ENCODE peak calls at places on chromosomes 7 and 10, in six cellular contexts. L is WTC11, Z is C1 segment of cervical spinal cord, A is AG04449, D is skeletal muscle cell, X is NCI-H69. J is an unnamed sample.
A peak's percentile ranks its signal among the peaks of the same experiment; 100 is the strongest.

GRCh38 chr7:134766779-134767566 is 12.5 kb upstream of the CALD1 start:
- DNase-seq in L (no peak), Z (no peak), A (no peak), D (no peak), X (no peak), J (peak; percentile 22)

GRCh38 chr7:159105845-159106614 is 38.6 kb downstream of the VIPR2 start:
- DNase-seq in L (no peak), Z (no peak), A (no peak), D (no peak), X (no peak), J (no peak)

GRCh38 chr7:41955475-41956243 is 252.8 kb upstream of the INHBA start:
- DNase-seq in L (peak; percentile 64), Z (peak; percentile 77), A (peak; percentile 98), D (peak; percentile 99), X (peak; percentile 8), J (peak; percentile 59)

GRCh38 chr7:30921951-30922401 is 10.3 kb downstream of the AQP1 start:
- DNase-seq in L (peak; percentile 4), Z (no peak), A (no peak), D (no peak), X (no peak), J (no peak)

GRCh38 chr10:50396491-50397311 is 145.4 kb upstream of the ASAH2 start:
- DNase-seq in L (no peak), Z (no peak), A (no peak), D (peak; percentile 36), X (no peak), J (no peak)

GRCh38 chr10:93468532-93469213 is 13.5 kb downstream of the MYOF start:
- DNase-seq in L (no peak), Z (no peak), A (peak; percentile 67), D (peak; percentile 80), X (no peak), J (no peak)

GRCh38 chr10:24382045-24382444 is 173.1 kb downstream of the KIAA1217 start:
- DNase-seq in L (no peak), Z (no peak), A (no peak), D (no peak), X (no peak), J (no peak)

GRCh38 chr10:132163278-132163765 is 23.4 kb upstream of the DPYSL4 start:
- DNase-seq in L (peak; percentile 88), Z (no peak), A (no peak), D (no peak), X (peak; percentile 88), J (no peak)

GRCh38 chr10:5603091-5603847 is 63.1 kb downstream of the ASB13 start:
- DNase-seq in L (no peak), Z (no peak), A (no peak), D (no peak), X (no peak), J (no peak)

GRCh38 chr10:30818010-30818660 is 188.6 kb upstream of the LYZL2 start:
- DNase-seq in L (no peak), Z (no peak), A (no peak), D (no peak), X (no peak), J (no peak)

GRCh38 chr10:48447356-48448215 is 141.1 kb downstream of the MAPK8 start:
- DNase-seq in L (no peak), Z (no peak), A (no peak), D (no peak), X (no peak), J (no peak)

GRCh38 chr7:118214051-118214832 is 10.3 kb upstream of the ANKRD7 start:
- DNase-seq in L (peak; percentile 86), Z (peak; percentile 61), A (peak; percentile 2), D (peak; percentile 55), X (peak; percentile 97), J (peak; percentile 92)

GRCh38 chr7:130162196-130162595 is 43.0 kb downstream of the TMEM209 start:
- DNase-seq in L (no peak), Z (no peak), A (no peak), D (no peak), X (no peak), J (no peak)

GRCh38 chr10:3761916-3762708 is 22.9 kb downstream of the KLF6 start:
- DNase-seq in L (peak; percentile 36), Z (no peak), A (no peak), D (no peak), X (no peak), J (no peak)

GRCh38 chr10:132304756-132305509 is 2.8 kb downstream of the STK32C start:
- DNase-seq in L (no peak), Z (no peak), A (no peak), D (no peak), X (no peak), J (no peak)

GRCh38 chr10:75712241-75712880 is 280.9 kb downstream of the LRMDA start:
- DNase-seq in L (no peak), Z (peak; percentile 4), A (no peak), D (no peak), X (peak; percentile 74), J (peak; percentile 58)

GRCh38 chr7:150787321-150788281 is 12.6 kb downstream of the TMEM176B start:
- DNase-seq in L (no peak), Z (no peak), A (no peak), D (no peak), X (peak; percentile 25), J (no peak)

GRCh38 chr10:82358486-82359097 is 483.6 kb downstream of the NRG3 start:
- DNase-seq in L (no peak), Z (no peak), A (no peak), D (peak; percentile 28), X (no peak), J (no peak)

GRCh38 chr7:117008849-117009531 is 55.7 kb downstream of the ST7 start:
- DNase-seq in L (no peak), Z (no peak), A (no peak), D (peak; percentile 49), X (no peak), J (no peak)

GRCh38 chr10:10855178-10855577 is 162.5 kb upstream of the CELF2 start:
- DNase-seq in L (no peak), Z (no peak), A (no peak), D (no peak), X (no peak), J (peak; percentile 42)

GRCh38 chr7:117588352-117588794 is 108.5 kb downstream of the CFTR start:
- DNase-seq in L (no peak), Z (no peak), A (no peak), D (no peak), X (no peak), J (no peak)

GRCh38 chr10:84205049-84205852 is 10.9 kb downstream of the CDHR1 start:
- DNase-seq in L (peak; percentile 82), Z (peak; percentile 15), A (no peak), D (no peak), X (peak; percentile 58), J (peak; percentile 70)

GRCh38 chr10:10235003-10235402 is 782.7 kb upstream of the CELF2 start:
- DNase-seq in L (no peak), Z (no peak), A (no peak), D (no peak), X (no peak), J (no peak)

GRCh38 chr7:29609162-29610030 is 45.8 kb downstream of the PRR15 start:
- DNase-seq in L (peak; percentile 49), Z (no peak), A (no peak), D (no peak), X (peak; percentile 88), J (no peak)

GRCh38 chr7:92589056-92589455 is 1.1 kb downstream of the FAM133B start:
- DNase-seq in L (no peak), Z (no peak), A (no peak), D (no peak), X (no peak), J (no peak)

GRCh38 chr10:689433-690226 is at the start of gene DIP2C:
- DNase-seq in L (peak; percentile 70), Z (peak; percentile 47), A (no peak), D (peak; percentile 46), X (peak; percentile 79), J (no peak)

GRCh38 chr7:5393748-5394147 is 29.9 kb downstream of the TNRC18 start:
- DNase-seq in L (no peak), Z (no peak), A (no peak), D (no peak), X (no peak), J (no peak)

GRCh38 chr7:1040790-1041189 is 3.6 kb upstream of the GPR146 start:
- DNase-seq in L (no peak), Z (no peak), A (no peak), D (peak; percentile 45), X (peak; percentile 58), J (peak; percentile 77)

GRCh38 chr10:110765513-110766375 is 106.0 kb upstream of the PDCD4 start:
- DNase-seq in L (no peak), Z (no peak), A (no peak), D (no peak), X (no peak), J (no peak)

J was measured in retina.